ENCODE peak calls at places on chromosomes 7 and 10, in four cellular contexts. P, H, N and D are unnamed samples.

GRCh38 chr10:18409599-18410397 is 241.6 kb downstream of the NSUN6 start:
- DNase-seq in P (no peak), H (no peak), N (no peak), D (no peak)

GRCh38 chr7:55483061-55483460 is 89.2 kb downstream of the VOPP1 start:
- DNase-seq in P (no peak), H (no peak), N (no peak), D (no peak)

GRCh38 chr10:24989867-24990266 is 26.1 kb downstream of the ENKUR start:
- DNase-seq in P (no peak), H (peak), N (peak), D (peak)

GRCh38 chr7:128215739-128216138 is 25.3 kb upstream of the LEP start:
- DNase-seq in P (no peak), H (peak), N (peak), D (peak)

GRCh38 chr7:28356619-28357018 is 55.7 kb upstream of the CREB5 start:
- DNase-seq in P (no peak), H (no peak), N (no peak), D (no peak)

GRCh38 chr7:152354061-152354460 is 81.7 kb downstream of the KMT2C start:
- DNase-seq in P (no peak), H (peak), N (peak), D (peak)

GRCh38 chr10:69180525-69181204 is 631 bp downstream of the SUPV3L1 start:
- DNase-seq in P (peak), H (peak), N (peak), D (peak)

GRCh38 chr7:96218844-96219243 is 103.1 kb downstream of the SLC25A13 start:
- DNase-seq in P (no peak), H (no peak), N (no peak), D (no peak)

GRCh38 chr7:95986136-95986535 is 213.8 kb downstream of the DYNC1I1 start:
- DNase-seq in P (no peak), H (no peak), N (no peak), D (no peak)

GRCh38 chr10:106795619-106796018 is 368.9 kb downstream of the SORCS1 start:
- DNase-seq in P (no peak), H (peak), N (no peak), D (no peak)

GRCh38 chr10:70863470-70864160 is 24.8 kb downstream of the PCBD1 start:
- DNase-seq in P (no peak), H (no peak), N (no peak), D (no peak)

GRCh38 chr10:123331438-123331837 is 177.2 kb downstream of the BUB3 start:
- DNase-seq in P (no peak), H (peak), N (peak), D (no peak)

GRCh38 chr7:81664304-81664703 is 105.5 kb downstream of the HGF start:
- DNase-seq in P (no peak), H (no peak), N (no peak), D (no peak)

GRCh38 chr10:116183733-116184447 is 89.1 kb downstream of the GFRA1 start:
- DNase-seq in P (no peak), H (no peak), N (peak), D (no peak)

GRCh38 chr10:132893090-132893489 is 49.3 kb downstream of the CFAP46 start:
- DNase-seq in P (no peak), H (peak), N (no peak), D (no peak)

GRCh38 chr10:19689231-19689630 is 127.0 kb upstream of the PLXDC2 start:
- DNase-seq in P (no peak), H (no peak), N (no peak), D (no peak)

GRCh38 chr7:138890782-138891445 is 90.3 kb downstream of the KIAA1549 start:
- DNase-seq in P (no peak), H (peak), N (peak), D (peak)